ENCODE peak calls at places on chromosome 19, in nine cellular contexts. One of them, this sample, is unnamed. For H3K4me1, the result is how much of the 10 kb centered on the place peaks cover.

GRCh38 chr19:5424192-5424973 is 30.8 kb upstream of the ZNRF4 start:
- DNase-seq in body of pancreas: no peak
- DNase-seq in tibial nerve: no peak
- DNase-seq in heart left ventricle: no peak
- DNase-seq in gastrocnemius medialis: no peak
- DNase-seq in uterus: no peak
- DNase-seq in IMR-90: no peak
- DNase-seq in A549: no peak
- DNase-seq in stomach: no peak
- DNase-seq in this sample: no peak

GRCh38 chr19:11179716-11180297 is 17.5 kb downstream of the KANK2 start:
- DNase-seq in gastrocnemius medialis: no peak
- DNase-seq in stomach: no peak
- DNase-seq in A549: no peak
- DNase-seq in IMR-90: no peak
- DNase-seq in body of pancreas: no peak
- DNase-seq in tibial nerve: no peak
- DNase-seq in heart left ventricle: no peak
- DNase-seq in uterus: no peak
- DNase-seq in this sample: no peak

GRCh38 chr19:10228925-10229324 is 2.2 kb downstream of the S1PR2 start:
- DNase-seq in IMR-90: peak
- DNase-seq in heart left ventricle: no peak
- DNase-seq in gastrocnemius medialis: no peak
- DNase-seq in body of pancreas: no peak
- DNase-seq in A549: peak
- DNase-seq in stomach: no peak
- DNase-seq in uterus: peak
- DNase-seq in tibial nerve: peak
- DNase-seq in this sample: no peak

GRCh38 chr19:22882797-22883196 is 50.7 kb downstream of the ZNF723 start:
- DNase-seq in gastrocnemius medialis: no peak
- DNase-seq in IMR-90: peak
- DNase-seq in body of pancreas: no peak
- DNase-seq in A549: peak
- DNase-seq in heart left ventricle: no peak
- DNase-seq in tibial nerve: peak
- DNase-seq in uterus: no peak
- DNase-seq in stomach: no peak
- DNase-seq in this sample: no peak

GRCh38 chr19:35360880-35361420 is 2.7 kb downstream of the FFAR3 start:
- DNase-seq in stomach: no peak
- DNase-seq in IMR-90: no peak
- DNase-seq in gastrocnemius medialis: no peak
- DNase-seq in heart left ventricle: no peak
- DNase-seq in uterus: no peak
- DNase-seq in A549: no peak
- DNase-seq in body of pancreas: no peak
- DNase-seq in tibial nerve: no peak
- DNase-seq in this sample: no peak

GRCh38 chr19:53308339-53308811 is 25.2 kb upstream of the ZNF845 start:
- DNase-seq in heart left ventricle: peak
- DNase-seq in A549: no peak
- DNase-seq in tibial nerve: no peak
- DNase-seq in gastrocnemius medialis: no peak
- DNase-seq in stomach: no peak
- DNase-seq in IMR-90: no peak
- DNase-seq in uterus: no peak
- DNase-seq in body of pancreas: peak
- DNase-seq in this sample: peak

GRCh38 chr19:7515471-7516226 is at the start of gene ZNF358:
- DNase-seq in IMR-90: peak
- DNase-seq in body of pancreas: peak
- DNase-seq in uterus: peak
- DNase-seq in tibial nerve: peak
- DNase-seq in gastrocnemius medialis: peak
- DNase-seq in A549: peak
- DNase-seq in heart left ventricle: peak
- DNase-seq in stomach: peak
- DNase-seq in this sample: peak

GRCh38 chr19:6241056-6241455 is 38.7 kb downstream of the MLLT1 start:
- DNase-seq in stomach: no peak
- DNase-seq in IMR-90: no peak
- DNase-seq in gastrocnemius medialis: no peak
- DNase-seq in tibial nerve: no peak
- DNase-seq in uterus: no peak
- DNase-seq in heart left ventricle: no peak
- DNase-seq in A549: no peak
- DNase-seq in body of pancreas: no peak
- DNase-seq in this sample: no peak

GRCh38 chr19:11247391-11247790 is 8.0 kb downstream of the ANGPTL8 start:
- DNase-seq in uterus: peak
- DNase-seq in stomach: no peak
- DNase-seq in heart left ventricle: peak
- DNase-seq in gastrocnemius medialis: peak
- DNase-seq in tibial nerve: no peak
- DNase-seq in body of pancreas: peak
- DNase-seq in A549: no peak
- DNase-seq in IMR-90: no peak
- DNase-seq in this sample: no peak

GRCh38 chr19:29326351-29326750 is 113.4 kb upstream of the UQCRFS1 start:
- DNase-seq in IMR-90: no peak
- DNase-seq in heart left ventricle: no peak
- DNase-seq in uterus: no peak
- DNase-seq in gastrocnemius medialis: no peak
- DNase-seq in A549: no peak
- DNase-seq in tibial nerve: no peak
- DNase-seq in body of pancreas: no peak
- DNase-seq in stomach: no peak
- DNase-seq in this sample: no peak

GRCh38 chr19:2231621-2232221 is 4.4 kb downstream of the PLEKHJ1 start:
- DNase-seq in IMR-90: no peak
- DNase-seq in body of pancreas: no peak
- DNase-seq in A549: peak
- DNase-seq in uterus: no peak
- DNase-seq in gastrocnemius medialis: no peak
- DNase-seq in stomach: no peak
- DNase-seq in heart left ventricle: no peak
- DNase-seq in tibial nerve: no peak
- DNase-seq in this sample: no peak

GRCh38 chr19:54521022-54521859 is 18.6 kb downstream of the LAIR2 start:
- DNase-seq in body of pancreas: no peak
- DNase-seq in IMR-90: no peak
- DNase-seq in gastrocnemius medialis: no peak
- DNase-seq in heart left ventricle: no peak
- DNase-seq in tibial nerve: no peak
- DNase-seq in stomach: no peak
- DNase-seq in A549: no peak
- DNase-seq in uterus: no peak
- DNase-seq in this sample: no peak

GRCh38 chr19:31257426-31258130 is 91.7 kb downstream of the TSHZ3 start:
- DNase-seq in gastrocnemius medialis: no peak
- DNase-seq in A549: no peak
- DNase-seq in heart left ventricle: no peak
- DNase-seq in body of pancreas: no peak
- DNase-seq in uterus: no peak
- DNase-seq in tibial nerve: no peak
- DNase-seq in stomach: no peak
- DNase-seq in IMR-90: no peak
- DNase-seq in this sample: no peak

GRCh38 chr19:2726904-2727639 is 5.9 kb upstream of the DIRAS1 start:
- DNase-seq in gastrocnemius medialis: no peak
- DNase-seq in stomach: no peak
- DNase-seq in IMR-90: no peak
- DNase-seq in tibial nerve: no peak
- DNase-seq in heart left ventricle: no peak
- DNase-seq in A549: no peak
- DNase-seq in body of pancreas: no peak
- DNase-seq in uterus: no peak
- DNase-seq in this sample: no peak

DNA sequence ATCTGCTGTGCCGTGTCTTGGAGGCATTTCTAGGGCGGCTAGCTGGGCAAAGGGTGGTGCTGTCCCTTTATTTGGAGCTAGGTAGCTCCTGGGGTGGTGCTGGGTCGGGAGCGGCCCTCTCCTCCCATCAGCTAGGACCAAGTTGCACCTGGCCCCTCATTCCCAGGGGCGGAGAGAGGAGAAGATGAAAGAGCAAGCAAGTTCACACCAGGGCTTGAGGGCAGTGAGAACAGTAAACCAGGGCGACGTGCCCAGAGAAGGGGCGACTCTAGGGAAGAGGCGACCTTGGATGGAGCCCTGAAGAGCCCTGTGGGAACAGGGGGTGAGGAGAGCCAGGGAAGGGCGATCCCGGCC is 17.0 kb upstream of the KCNN1 start:
- DNase-seq in tibial nerve: no peak
- DNase-seq in uterus: no peak
- DNase-seq in A549: no peak
- DNase-seq in stomach: no peak
- DNase-seq in heart left ventricle: no peak
- DNase-seq in body of pancreas: no peak
- DNase-seq in IMR-90: no peak
- DNase-seq in gastrocnemius medialis: no peak
- DNase-seq in this sample: no peak
- H3K4me1 ChIP-seq in tibial nerve: half or more
- H3K4me1 ChIP-seq in uterus: under half
- H3K4me1 ChIP-seq in A549: under half
- H3K4me1 ChIP-seq in stomach: half or more
- H3K4me1 ChIP-seq in heart left ventricle: under half
- H3K4me1 ChIP-seq in body of pancreas: half or more
- H3K4me1 ChIP-seq in IMR-90: under half
- H3K4me1 ChIP-seq in gastrocnemius medialis: under half
- H3K4me1 ChIP-seq in this sample: under half

GRCh38 chr19:4065430-4066175 is 1.1 kb downstream of the ZBTB7A start:
- DNase-seq in uterus: peak
- DNase-seq in gastrocnemius medialis: peak
- DNase-seq in A549: peak
- DNase-seq in IMR-90: peak
- DNase-seq in stomach: peak
- DNase-seq in body of pancreas: peak
- DNase-seq in tibial nerve: peak
- DNase-seq in heart left ventricle: peak
- DNase-seq in this sample: peak

GRCh38 chr19:4064551-4065260 is 2.0 kb downstream of the ZBTB7A start:
- DNase-seq in gastrocnemius medialis: peak
- DNase-seq in body of pancreas: peak
- DNase-seq in heart left ventricle: peak
- DNase-seq in IMR-90: no peak
- DNase-seq in tibial nerve: no peak
- DNase-seq in stomach: peak
- DNase-seq in A549: no peak
- DNase-seq in uterus: peak
- DNase-seq in this sample: peak

GRCh38 chr19:4063369-4064072 is 3.2 kb downstream of the ZBTB7A start:
- DNase-seq in uterus: no peak
- DNase-seq in heart left ventricle: no peak
- DNase-seq in body of pancreas: no peak
- DNase-seq in A549: peak
- DNase-seq in gastrocnemius medialis: no peak
- DNase-seq in stomach: no peak
- DNase-seq in tibial nerve: no peak
- DNase-seq in IMR-90: no peak
- DNase-seq in this sample: no peak

GRCh38 chr19:4062576-4063368 is 3.9 kb downstream of the ZBTB7A start:
- DNase-seq in uterus: no peak
- DNase-seq in gastrocnemius medialis: no peak
- DNase-seq in stomach: no peak
- DNase-seq in IMR-90: no peak
- DNase-seq in heart left ventricle: no peak
- DNase-seq in A549: no peak
- DNase-seq in tibial nerve: no peak
- DNase-seq in body of pancreas: no peak
- DNase-seq in this sample: no peak

GRCh38 chr19:4064073-4064550 is 2.6 kb downstream of the ZBTB7A start:
- DNase-seq in body of pancreas: peak
- DNase-seq in uterus: peak
- DNase-seq in stomach: no peak
- DNase-seq in tibial nerve: no peak
- DNase-seq in gastrocnemius medialis: no peak
- DNase-seq in IMR-90: peak
- DNase-seq in A549: no peak
- DNase-seq in heart left ventricle: no peak
- DNase-seq in this sample: no peak
- TF ChIP-seq POLR2A in body of pancreas: no peak
- TF ChIP-seq POLR2A in uterus: no peak
- TF ChIP-seq POLR2A in stomach: no peak
- TF ChIP-seq POLR2A in tibial nerve: no peak
- TF ChIP-seq POLR2A in gastrocnemius medialis: peak
- TF ChIP-seq POLR2A in IMR-90: peak
- TF ChIP-seq POLR2A in A549: no peak
- TF ChIP-seq POLR2A in heart left ventricle: no peak
- TF ChIP-seq POLR2A in this sample: no peak

GRCh38 chr19:1169921-1170885 is 3.9 kb downstream of the SBNO2 start:
- DNase-seq in stomach: peak
- DNase-seq in gastrocnemius medialis: no peak
- DNase-seq in body of pancreas: no peak
- DNase-seq in IMR-90: peak
- DNase-seq in A549: no peak
- DNase-seq in uterus: peak
- DNase-seq in tibial nerve: no peak
- DNase-seq in heart left ventricle: no peak
- DNase-seq in this sample: peak
- H3K4me1 ChIP-seq in stomach: half or more
- H3K4me1 ChIP-seq in gastrocnemius medialis: under half
- H3K4me1 ChIP-seq in body of pancreas: half or more
- H3K4me1 ChIP-seq in IMR-90: under half
- H3K4me1 ChIP-seq in A549: under half
- H3K4me1 ChIP-seq in uterus: under half
- H3K4me1 ChIP-seq in tibial nerve: half or more
- H3K4me1 ChIP-seq in heart left ventricle: under half
- H3K4me1 ChIP-seq in this sample: under half

GRCh38 chr19:45406957-45407375 is 522 bp downstream of the POLR1G start:
- DNase-seq in uterus: no peak
- DNase-seq in gastrocnemius medialis: no peak
- DNase-seq in stomach: no peak
- DNase-seq in heart left ventricle: no peak
- DNase-seq in tibial nerve: no peak
- DNase-seq in IMR-90: no peak
- DNase-seq in body of pancreas: no peak
- DNase-seq in A549: no peak
- DNase-seq in this sample: no peak

GRCh38 chr19:45404557-45405434 is at the start of gene PPP1R13L:
- DNase-seq in tibial nerve: no peak
- DNase-seq in A549: peak
- DNase-seq in uterus: peak
- DNase-seq in heart left ventricle: peak
- DNase-seq in body of pancreas: peak
- DNase-seq in gastrocnemius medialis: peak
- DNase-seq in stomach: peak
- DNase-seq in IMR-90: peak
- DNase-seq in this sample: peak

GRCh38 chr19:45408121-45408520 is 1.7 kb downstream of the POLR1G start:
- DNase-seq in IMR-90: no peak
- DNase-seq in tibial nerve: no peak
- DNase-seq in body of pancreas: no peak
- DNase-seq in uterus: no peak
- DNase-seq in gastrocnemius medialis: no peak
- DNase-seq in heart left ventricle: no peak
- DNase-seq in stomach: no peak
- DNase-seq in A549: no peak
- DNase-seq in this sample: no peak

GRCh38 chr19:45405435-45406164 is 731 bp upstream of the PPP1R13L start:
- DNase-seq in A549: peak
- DNase-seq in body of pancreas: peak
- DNase-seq in gastrocnemius medialis: peak
- DNase-seq in IMR-90: peak
- DNase-seq in uterus: peak
- DNase-seq in tibial nerve: peak
- DNase-seq in stomach: peak
- DNase-seq in heart left ventricle: peak
- DNase-seq in this sample: peak

GRCh38 chr19:45406165-45406956 is at the start of gene POLR1G:
- DNase-seq in body of pancreas: peak
- DNase-seq in gastrocnemius medialis: peak
- DNase-seq in heart left ventricle: peak
- DNase-seq in uterus: peak
- DNase-seq in A549: peak
- DNase-seq in stomach: peak
- DNase-seq in tibial nerve: peak
- DNase-seq in IMR-90: peak
- DNase-seq in this sample: peak
- TF ChIP-seq POLR2A in body of pancreas: no peak
- TF ChIP-seq POLR2A in gastrocnemius medialis: peak
- TF ChIP-seq POLR2A in heart left ventricle: no peak
- TF ChIP-seq POLR2A in uterus: no peak
- TF ChIP-seq POLR2A in A549: peak
- TF ChIP-seq POLR2A in stomach: no peak
- TF ChIP-seq POLR2A in tibial nerve: no peak
- TF ChIP-seq POLR2A in IMR-90: peak
- TF ChIP-seq POLR2A in this sample: peak